ENCODE peak calls at places on chromosomes 1 and 21, in four cellular contexts. W is lower leg skin, K is tibial artery, J is cardiac muscle cell. E is an unnamed sample.
A peak's percentile ranks its signal among the peaks of the same experiment; 100 is the strongest.

GRCh38 chr1:103108525-103109150 is 316 bp upstream of the COL11A1 start:
- DNase-seq in W (no peak), J (peak; percentile 92), K (no peak), E (no peak)

GRCh38 chr21:41186763-41187536 is 19.0 kb downstream of the BACE2 start:
- DNase-seq in W (no peak), K (no peak), J (no peak), E (no peak)

GRCh38 chr1:39955547-39956539 is 898 bp downstream of the MFSD2A start:
- DNase-seq in K (no peak), W (no peak), J (peak; percentile 44), E (peak; percentile 55)

GRCh38 chr1:78619446-78619802 is 824 bp upstream of the IFI44L start:
- DNase-seq in W (no peak), J (no peak), K (no peak), E (no peak)

GRCh38 chr1:66231162-66232077 is 302.5 kb upstream of the SGIP1 start:
- DNase-seq in J (no peak), W (no peak), K (no peak), E (no peak)

GRCh38 chr21:42833859-42834729 is 45.2 kb downstream of the WDR4 start:
- DNase-seq in W (peak; percentile 78), J (no peak), K (no peak), E (no peak)

GRCh38 chr1:9890224-9890731 is 19.8 kb downstream of the CTNNBIP1 start:
- DNase-seq in W (no peak), K (no peak), J (no peak), E (no peak)

GRCh38 chr21:41767606-41768370 is 936 bp upstream of the RIPK4 start:
- DNase-seq in K (no peak), W (no peak), J (no peak), E (no peak)

GRCh38 chr1:178172939-178173338 is 79.0 kb downstream of the RASAL2 start:
- DNase-seq in W (no peak), K (no peak), J (no peak), E (no peak)

GRCh38 chr1:6646499-6647148 is 22.0 kb downstream of the THAP3 start:
- DNase-seq in J (peak; percentile 66), W (no peak), K (no peak), E (no peak)

GRCh38 chr1:38185913-38186312 is 139.3 kb upstream of the POU3F1 start:
- DNase-seq in W (no peak), J (no peak), K (no peak), E (no peak)

GRCh38 chr1:29827801-29828525 is 591.6 kb downstream of the PTPRU start:
- DNase-seq in K (no peak), W (peak; percentile 14), J (no peak), E (no peak)

GRCh38 chr1:48107516-48107915 is 110.3 kb upstream of the TRABD2B start:
- DNase-seq in J (no peak), K (no peak), W (no peak), E (no peak)

GRCh38 chr1:29682171-29682917 is 446.0 kb downstream of the PTPRU start:
- DNase-seq in K (no peak), J (no peak), W (peak; percentile 81), E (no peak)

GRCh38 chr1:80639777-80640533 is 1160.8 kb upstream of the ADGRL2 start:
- DNase-seq in W (no peak), K (no peak), J (no peak), E (no peak)
- H3K4me3 ChIP-seq in W (no peak overlapping the region), K (no peak overlapping the region), J (no peak overlapping the region), E (no peak overlapping the region)

GRCh38 chr1:46132529-46133180 is at the start of gene PIK3R3:
- DNase-seq in W (peak; percentile 99), J (peak; percentile 99), K (peak; percentile 97), E (peak; percentile 96)
- TF ChIP-seq CTCF in W (no peak), J (no peak), K (peak; percentile 15), E (no peak)

DNA sequence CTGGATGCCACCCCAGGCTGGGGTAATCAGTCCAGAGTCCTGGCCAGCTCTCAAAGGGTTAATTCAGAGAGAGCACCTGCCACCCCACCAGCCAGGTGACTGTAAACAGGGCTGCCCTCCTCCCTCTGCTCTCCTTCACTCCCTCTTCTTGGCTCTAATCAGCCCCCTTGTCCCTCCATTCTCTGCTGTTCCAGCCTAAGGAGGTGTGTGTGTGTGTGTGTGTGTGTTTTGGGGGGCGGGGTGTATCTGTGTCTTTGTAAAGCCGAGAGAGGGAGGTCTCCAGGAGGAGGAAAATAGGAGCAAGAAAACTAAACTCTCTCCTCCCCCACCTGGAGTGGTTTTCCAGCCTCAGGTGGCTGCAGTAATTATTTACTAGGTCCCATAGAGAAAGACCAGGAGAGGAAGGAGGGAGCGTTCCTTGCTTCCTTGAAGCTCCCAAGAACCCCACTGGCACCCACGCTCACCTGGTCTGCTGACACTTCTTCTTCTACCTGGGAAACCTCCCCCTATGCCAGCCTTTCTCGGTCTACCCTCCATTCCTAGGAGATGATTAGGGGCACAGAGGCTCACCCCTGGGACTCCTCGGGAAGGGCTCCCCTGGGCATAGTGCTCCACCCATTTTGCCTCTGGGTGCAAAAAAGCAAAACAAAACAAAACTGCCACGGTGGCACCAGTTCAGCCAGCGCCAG is 12.8 kb downstream of the TRIM46 start:
- DNase-seq in K (no peak), W (no peak), J (no peak), E (no peak)
- H3K4me3 ChIP-seq in K (no peak overlapping the region), W (no peak overlapping the region), J (no peak overlapping the region), E (no peak overlapping the region)

GRCh38 chr1:228345201-228345930 is 61.3 kb downstream of the TRIM11 start:
- DNase-seq in K (peak; percentile 17), W (peak; percentile 81), J (no peak), E (no peak)
- TF ChIP-seq CTCF in K (no peak), W (no peak), J (no peak), E (no peak)

DNA sequence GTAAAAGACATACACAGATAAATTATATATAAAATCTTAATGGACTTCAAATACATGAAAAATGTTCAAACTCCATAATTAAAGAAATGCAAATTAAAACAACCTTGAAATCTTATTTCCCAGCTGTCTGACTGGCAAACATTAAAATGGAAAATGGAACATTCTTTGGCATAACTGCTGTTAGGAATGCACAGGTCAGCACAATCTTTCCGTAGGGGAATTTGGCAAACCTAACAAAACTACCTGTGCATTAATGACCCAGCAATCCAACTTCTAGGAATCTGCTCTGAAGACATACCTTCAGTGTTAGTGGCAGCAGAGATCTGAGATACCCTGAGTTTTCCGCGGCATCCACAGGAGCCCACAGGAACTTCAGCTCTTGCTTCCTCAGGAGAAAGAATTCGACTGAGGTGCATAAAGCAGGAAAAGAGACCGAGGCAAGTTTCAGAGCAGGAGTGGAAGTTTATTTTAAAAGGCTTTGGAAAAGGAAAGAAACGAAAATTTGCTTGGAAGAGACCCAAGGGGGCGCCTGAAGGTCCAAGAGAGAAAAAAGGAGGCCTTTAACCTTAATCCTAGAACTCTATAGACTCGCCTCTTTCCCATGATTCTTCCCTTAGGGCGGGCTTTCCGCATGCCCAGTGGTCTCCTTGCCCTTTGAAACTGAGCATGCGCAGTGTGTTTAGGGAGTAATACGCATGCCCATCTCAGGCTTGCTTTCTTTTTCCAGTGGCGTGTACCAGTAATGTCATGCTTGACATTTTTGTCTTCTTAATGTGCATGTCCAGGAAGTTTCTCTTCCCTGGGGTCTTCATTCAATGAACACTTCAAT is 24.8 kb downstream of the LYPD8 start:
- DNase-seq in W (no peak), J (no peak), K (no peak), E (no peak)
- H3K4me3 ChIP-seq in W (no peak overlapping the region), J (no peak overlapping the region), K (no peak overlapping the region), E (no peak overlapping the region)

DNA sequence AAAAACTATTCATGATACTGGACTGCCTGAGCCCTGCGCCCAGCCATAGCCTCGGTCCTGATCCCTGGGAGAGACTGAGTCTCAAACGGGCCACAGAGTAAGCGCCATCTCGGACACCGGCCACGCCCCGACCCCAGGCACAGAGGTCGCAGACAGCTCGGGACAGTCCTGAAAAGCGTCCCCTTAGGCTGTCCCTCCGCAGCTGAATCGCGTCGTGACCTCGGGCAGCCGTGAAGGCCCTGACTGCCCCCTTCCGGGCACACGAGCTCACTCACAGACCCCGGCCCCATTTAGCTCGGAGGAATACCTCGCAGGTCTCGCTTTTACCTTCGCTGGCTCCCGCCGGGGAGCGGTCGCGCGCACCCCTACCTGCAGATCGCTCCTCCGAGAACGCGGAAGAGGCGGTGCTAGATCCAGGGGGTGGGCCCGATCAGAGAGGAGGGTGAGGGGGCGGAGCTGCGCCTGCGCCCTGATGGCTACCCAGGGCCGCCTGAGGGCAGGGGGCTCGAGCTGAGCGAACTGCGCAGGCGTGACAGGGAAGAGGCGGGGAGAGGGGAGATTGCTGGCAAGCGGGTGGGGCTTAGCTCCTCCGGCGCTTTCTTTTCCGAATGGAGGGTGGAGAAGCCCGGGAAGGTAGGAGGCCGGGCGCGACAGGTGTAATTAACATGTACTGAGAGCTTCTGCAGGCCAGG is at the start of gene MKNK1:
- DNase-seq in K (peak; percentile 95), J (peak; percentile 97), W (peak; percentile 99), E (peak; percentile 81)
- TF ChIP-seq CTCF in K (no peak), J (peak; percentile 31), W (no peak), E (no peak)

GRCh38 chr1:11059166-11059989 is 440 bp downstream of the SRM start:
- DNase-seq in J (no peak), K (no peak), W (no peak), E (no peak)

GRCh38 chr1:11058026-11058425 is 1.8 kb downstream of the SRM start:
- DNase-seq in K (no peak), W (no peak), J (no peak), E (no peak)

GRCh38 chr1:11061652-11062365 is 2.0 kb upstream of the SRM start:
- DNase-seq in K (no peak), J (no peak), W (peak; percentile 7), E (no peak)

GRCh38 chr1:11058595-11059165 is 1.1 kb downstream of the SRM start:
- DNase-seq in W (no peak), K (no peak), J (no peak), E (no peak)

GRCh38 chr1:11059990-11060948 is at the start of gene SRM:
- DNase-seq in W (peak; percentile 97), K (peak; percentile 91), J (peak; percentile 96), E (peak; percentile 64)
- H3K4me3 ChIP-seq in W (peak within 1 kb of the TSS; percentile 89), K (peak within 1 kb of the TSS; percentile 92), J (peak within 1 kb of the TSS; percentile 95), E (peak within 1 kb of the TSS; percentile 97)

GRCh38 chr1:1033009-1033587 is 13.2 kb downstream of the AGRN start:
- DNase-seq in J (peak; percentile 96), W (peak; percentile 95), K (no peak), E (peak; percentile 85)

GRCh38 chr1:1037366-1038327 is 17.7 kb downstream of the AGRN start:
- DNase-seq in J (no peak), K (no peak), W (no peak), E (no peak)

GRCh38 chr1:1034438-1034759 is 14.5 kb downstream of the AGRN start:
- DNase-seq in K (no peak), W (no peak), J (no peak), E (no peak)

GRCh38 chr1:1033731-1034437 is 14.0 kb downstream of the AGRN start:
- DNase-seq in K (no peak), J (peak; percentile 37), W (no peak), E (no peak)

GRCh38 chr1:1035291-1035931 is 15.5 kb downstream of the AGRN start:
- DNase-seq in J (no peak), K (no peak), W (no peak), E (no peak)
- TF ChIP-seq CTCF in J (no peak), K (no peak), W (no peak), E (no peak)